ENCODE peak calls at places on chromosomes 6 and 20, in four cellular contexts. A is neuronal stem cell, F is H1, T is mesenchymal stem cell. X is an unnamed sample.

GRCh38 chr20:20780127-20780822 is 67.8 kb upstream of the RALGAPA2 start:
- DNase-seq in A (no peak), F (no peak), T (no peak), X (peak; percentile 79)

GRCh38 chr20:47118641-47119040 is 224.0 kb downstream of the EYA2 start:
- DNase-seq in A (no peak), F (no peak), T (no peak), X (no peak)

GRCh38 chr6:45786243-45786795 is 229.3 kb downstream of the CLIC5 start:
- DNase-seq in A (peak; percentile 70), F (no peak), T (no peak), X (no peak)

GRCh38 chr20:48758206-48758820 is 69.5 kb downstream of the PREX1 start:
- DNase-seq in A (no peak), F (no peak), T (no peak), X (no peak)

GRCh38 chr6:128515550-128516513 is 4.6 kb downstream of the PTPRK start:
- DNase-seq in A (no peak), F (no peak), T (peak; percentile 59), X (no peak)

GRCh38 chr6:138371720-138372119 is 6.0 kb upstream of the SMIM28 start:
- DNase-seq in A (no peak), F (no peak), T (no peak), X (no peak)

GRCh38 chr6:116210750-116211425 is 43.0 kb downstream of the TSPYL4 start:
- DNase-seq in A (no peak), F (no peak), T (no peak), X (peak; percentile 86)

GRCh38 chr20:437787-438486 is 24.4 kb downstream of the TBC1D20 start:
- DNase-seq in A (no peak), F (no peak), T (no peak), X (no peak)

GRCh38 chr20:37528442-37529213 is 952 bp upstream of the BLCAP start:
- DNase-seq in A (no peak), F (no peak), T (no peak), X (no peak)

GRCh38 chr20:64116016-64116415 is 8.7 kb upstream of the NPBWR2 start:
- DNase-seq in A (no peak), F (peak; percentile 41), T (no peak), X (no peak)

GRCh38 chr6:149354009-149354408 is 36.5 kb downstream of the TAB2 start:
- DNase-seq in A (no peak), F (no peak), T (no peak), X (no peak)

GRCh38 chr20:41678799-41679198 is 60.6 kb upstream of the CHD6 start:
- DNase-seq in A (no peak), F (no peak), T (no peak), X (no peak)

GRCh38 chr6:71486466-71486865 is 197.9 kb downstream of the OGFRL1 start:
- DNase-seq in A (no peak), F (no peak), T (peak; percentile 40), X (no peak)

GRCh38 chr20:34046330-34046729 is 52.6 kb downstream of the RALY start:
- DNase-seq in A (no peak), F (no peak), T (no peak), X (no peak)
- H3K4ac ChIP-seq in A (no peak overlapping the region), F (no peak overlapping the region), T (no peak overlapping the region), X (no peak overlapping the region)

GRCh38 chr20:59453634-59454241 is 150.6 kb upstream of the PHACTR3 start:
- DNase-seq in A (no peak), F (no peak), T (no peak), X (no peak)
- H2BK12ac ChIP-seq in A (no peak overlapping the region), F (no peak overlapping the region), T (no peak overlapping the region), X (no peak overlapping the region)

DNA sequence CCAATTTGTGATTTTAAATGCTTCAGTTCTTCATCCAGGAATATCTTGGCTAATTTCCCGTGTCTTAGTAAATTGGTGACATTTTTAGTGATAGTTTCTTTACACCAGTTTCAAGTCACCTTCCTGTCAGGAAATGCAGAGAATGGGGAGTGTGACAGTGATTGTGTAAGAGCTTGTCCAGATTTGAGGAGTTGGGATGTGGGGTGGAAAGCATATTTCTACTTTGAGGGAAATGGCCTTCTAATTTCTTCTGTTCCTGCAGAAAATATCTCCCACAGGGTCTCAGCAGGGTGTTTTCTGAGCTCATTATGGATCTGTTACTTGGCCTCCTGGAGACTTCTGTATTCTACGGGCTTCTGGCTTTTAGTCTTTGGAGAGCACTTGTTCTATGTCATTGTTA is 65.5 kb downstream of the TMEM200A start:
- DNase-seq in A (no peak), F (no peak), T (no peak), X (no peak)
- H3K4me3 ChIP-seq in A (no peak overlapping the region), F (no peak overlapping the region), T (no peak overlapping the region), X (no peak overlapping the region)

GRCh38 chr6:9924971-9925370 is 489.9 kb downstream of the TFAP2A start:
- DNase-seq in A (no peak), F (no peak), T (no peak), X (no peak)

GRCh38 chr6:9921366-9921765 is 493.5 kb downstream of the TFAP2A start:
- DNase-seq in A (no peak), F (no peak), T (no peak), X (no peak)

GRCh38 chr6:9927271-9927670 is 487.6 kb downstream of the TFAP2A start:
- DNase-seq in A (no peak), F (no peak), T (no peak), X (peak; percentile 23)
- H3K4ac ChIP-seq in A (no peak overlapping the region), F (no peak overlapping the region), T (no peak overlapping the region), X (no peak overlapping the region)

GRCh38 chr6:74798302-74798701 is 407.6 kb downstream of the COL12A1 start:
- DNase-seq in A (no peak), F (no peak), T (no peak), X (no peak)
- H2BK12ac ChIP-seq in A (no peak overlapping the region), F (no peak overlapping the region), T (no peak overlapping the region), X (no peak overlapping the region)

DNA sequence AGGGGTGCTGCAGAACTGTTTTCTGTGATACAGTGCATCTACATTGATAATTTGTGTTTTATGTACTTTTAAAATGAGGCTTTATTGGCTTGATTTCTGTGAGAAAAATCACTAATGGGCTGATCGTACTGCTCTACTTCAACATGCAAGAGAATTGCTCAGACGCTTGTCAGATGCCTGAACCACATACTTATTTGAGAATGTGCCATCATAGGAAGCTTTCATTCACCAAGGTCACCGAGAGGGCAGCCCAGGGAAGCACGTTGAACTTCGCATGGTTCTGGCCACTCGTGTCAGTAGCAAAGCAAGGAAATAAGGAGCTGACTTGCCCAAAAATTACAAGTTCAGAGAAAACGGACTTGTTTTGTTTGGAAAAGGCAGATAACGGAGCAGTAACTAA is 168.5 kb upstream of the AKAP12 start:
- DNase-seq in A (no peak), F (no peak), T (peak; percentile 79), X (no peak)
- H3K4me3 ChIP-seq in A (no peak overlapping the region), F (no peak overlapping the region), T (no peak overlapping the region), X (no peak overlapping the region)

DNA sequence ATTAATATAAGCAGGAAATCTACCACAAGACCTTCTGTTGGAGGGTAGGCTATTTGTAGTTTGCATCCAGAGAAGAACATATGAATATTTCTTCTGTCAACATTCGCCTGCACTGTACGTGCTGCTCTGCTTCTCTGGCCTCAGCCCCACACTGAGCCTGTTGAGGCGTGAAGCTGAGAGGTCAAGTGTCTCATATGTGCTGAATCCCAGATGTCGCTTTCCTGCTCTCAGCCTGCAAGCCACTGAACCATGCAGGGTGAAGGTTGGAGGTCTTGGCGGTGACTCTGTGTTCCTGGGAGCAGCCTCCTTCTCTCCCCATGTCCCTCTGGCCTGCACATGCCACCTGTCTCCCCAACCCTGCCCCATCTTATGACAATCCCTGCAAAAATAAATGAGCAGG is 83.6 kb downstream of the TMEM170B start:
- DNase-seq in A (no peak), F (no peak), T (no peak), X (no peak)
- H3K4ac ChIP-seq in A (no peak overlapping the region), F (no peak overlapping the region), T (no peak overlapping the region), X (no peak overlapping the region)

DNA sequence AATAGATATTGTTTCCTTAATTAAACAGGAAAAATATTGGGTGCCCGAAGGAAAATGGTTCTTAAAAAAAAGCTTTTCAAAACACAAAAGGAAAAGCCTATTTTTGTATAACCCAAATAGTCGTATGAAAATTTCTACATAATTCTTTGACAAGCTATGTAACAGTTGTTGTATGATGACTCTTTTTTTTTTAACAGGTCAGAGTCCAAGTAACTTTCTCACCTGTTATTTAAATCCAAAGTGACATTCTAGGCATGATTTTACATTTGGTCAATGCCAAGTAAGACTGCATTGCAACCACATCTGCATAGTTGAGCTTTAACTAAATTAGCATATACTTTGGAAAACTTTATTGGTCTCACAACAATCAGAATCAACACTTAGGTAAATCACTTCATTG is 24.1 kb downstream of the GSTA2 start:
- DNase-seq in A (no peak), F (no peak), T (no peak), X (no peak)
- H2BK12ac ChIP-seq in A (no peak overlapping the region), F (no peak overlapping the region), T (no peak overlapping the region), X (no peak overlapping the region)